ENCODE peak calls at places on chromosomes 12 and 14, in four cellular contexts. N is lung, E is left ventricle myocardium inferior, C is dorsolateral prefrontal cortex. W is an unnamed sample.

GRCh38 chr12:113159937-113160336 is 10.4 kb downstream of the CFAP73 start:
- DNase-seq in N (no peak), E (no peak), C (no peak), W (no peak)

GRCh38 chr12:86249856-86250255 is 6.3 kb downstream of the MGAT4C start:
- DNase-seq in N (no peak), E (no peak), C (no peak), W (no peak)

GRCh38 chr12:75579552-75579951 is 68.1 kb upstream of the KRR1 start:
- DNase-seq in N (no peak), E (no peak), C (no peak), W (no peak)

GRCh38 chr12:113756609-113757008 is 209.5 kb downstream of the RBM19 start:
- DNase-seq in N (no peak), E (no peak), C (no peak), W (no peak)

GRCh38 chr12:47556631-47557030 is 149.2 kb downstream of the RPAP3 start:
- DNase-seq in N (no peak), E (no peak), C (no peak), W (no peak)

GRCh38 chr12:103858953-103859601 is 18.0 kb upstream of the NT5DC3 start:
- DNase-seq in N (peak; percentile 59), E (peak; percentile 38), C (no peak), W (no peak)

GRCh38 chr12:49962861-49963765 is 1.4 kb downstream of the AQP5 start:
- DNase-seq in N (peak; percentile 86), E (peak; percentile 71), C (no peak), W (no peak)

GRCh38 chr14:99267871-99268775 is 3.9 kb downstream of the BCL11B start:
- DNase-seq in N (no peak), E (no peak), C (no peak), W (no peak)

GRCh38 chr12:4441355-4442330 is 4.0 kb downstream of the FGF6 start:
- DNase-seq in N (peak; percentile 23), E (no peak), C (no peak), W (peak; percentile 58)

GRCh38 chr12:100229036-100229635 is 28.5 kb downstream of the ACTR6 start:
- DNase-seq in N (no peak), E (no peak), C (no peak), W (no peak)

GRCh38 chr12:40691913-40692616 is at the start of gene CNTN1:
- DNase-seq in N (peak; percentile 61), E (peak; percentile 13), C (peak; percentile 84), W (peak; percentile 90)

GRCh38 chr12:79531547-79531946 is 159.2 kb downstream of the PAWR start:
- DNase-seq in N (no peak), E (no peak), C (no peak), W (no peak)

GRCh38 chr14:23123419-23123818 is 4.4 kb upstream of the CEBPE start:
- DNase-seq in N (peak; percentile 75), E (peak; percentile 78), C (no peak), W (no peak)

GRCh38 chr14:74642011-74642410 is 30.0 kb upstream of the LTBP2 start:
- DNase-seq in N (no peak), E (peak; percentile 49), C (peak; percentile 25), W (no peak)

GRCh38 chr12:460301-461230 is 827 bp downstream of the B4GALNT3 start:
- DNase-seq in N (no peak), E (no peak), C (no peak), W (no peak)

GRCh38 chr12:5429741-5430557 is 2.0 kb upstream of the NTF3 start:
- DNase-seq in N (no peak), E (no peak), C (no peak), W (no peak)

GRCh38 chr14:81384900-81385299 is 15.2 kb downstream of the STON2 start:
- DNase-seq in N (no peak), E (no peak), C (no peak), W (no peak)

GRCh38 chr12:80313184-80313583 is 130.9 kb upstream of the PTPRQ start:
- DNase-seq in N (no peak), E (no peak), C (no peak), W (no peak)

GRCh38 chr12:59086124-59086523 is 165.8 kb upstream of the LRIG3 start:
- DNase-seq in N (no peak), E (no peak), C (no peak), W (no peak)

GRCh38 chr12:105507311-105508035 is 177.0 kb downstream of the C12orf75 start:
- DNase-seq in N (no peak), E (no peak), C (no peak), W (no peak)

GRCh38 chr14:103872492-103873113 is 25.2 kb upstream of the PPP1R13B start:
- DNase-seq in N (no peak), E (no peak), C (no peak), W (no peak)

GRCh38 chr12:38886064-38886463 is 19.3 kb downstream of the CPNE8 start:
- DNase-seq in N (no peak), E (peak; percentile 28), C (no peak), W (no peak)

GRCh38 chr12:116455540-116456306 is 103.5 kb upstream of the MAP1LC3B2 start:
- DNase-seq in N (peak; percentile 66), E (peak; percentile 66), C (no peak), W (peak; percentile 97)

DNA sequence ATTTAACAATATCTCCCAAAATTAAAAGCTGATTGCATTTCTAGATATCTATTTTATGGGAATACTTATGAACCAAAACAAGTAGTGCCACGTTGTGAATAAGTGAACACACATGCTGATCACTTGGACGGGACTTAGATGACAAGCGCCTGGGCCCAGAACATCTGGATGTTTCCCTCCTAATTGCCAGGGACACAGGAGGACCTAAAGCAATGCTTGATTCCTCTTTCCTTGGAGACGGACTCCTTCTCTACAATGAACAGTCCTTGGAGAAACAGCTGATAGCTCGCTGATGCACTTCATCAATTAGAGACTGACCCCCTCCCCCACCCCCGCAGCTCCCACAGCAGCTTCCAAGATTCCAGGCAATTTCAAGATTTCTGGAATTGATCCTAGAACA is 86.4 kb downstream of the ST8SIA1 start:
- DNase-seq in N (no peak), E (no peak), C (no peak), W (no peak)
- H3K27ac ChIP-seq in N (no peak overlapping the region), E (no peak overlapping the region), C (no peak overlapping the region), W (no peak overlapping the region)

DNA sequence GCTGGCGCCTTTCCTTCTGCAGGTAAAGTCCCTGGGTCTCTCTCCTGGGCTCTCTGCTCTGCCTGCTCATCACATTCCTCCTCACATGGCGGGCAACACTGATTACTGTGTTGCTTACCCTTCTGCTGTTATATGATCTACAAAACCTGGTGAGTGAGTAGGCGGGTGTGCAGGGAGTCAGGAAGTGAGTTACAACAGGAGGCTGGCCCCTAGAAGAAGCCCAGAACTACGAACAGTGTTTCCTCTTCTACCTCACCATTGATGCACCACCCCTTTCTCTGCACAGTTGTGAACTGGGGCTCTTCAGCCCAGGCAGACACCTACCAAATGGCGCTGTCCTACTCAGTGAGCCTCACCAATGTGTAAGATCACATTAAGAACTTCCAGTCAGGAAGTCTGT is 4.9 kb upstream of the KLHL33 start:
- DNase-seq in N (no peak), E (no peak), C (no peak), W (no peak)
- H3K27ac ChIP-seq in N (no peak overlapping the region), E (no peak overlapping the region), C (no peak overlapping the region), W (no peak overlapping the region)

GRCh38 chr12:124374567-124374966 is 79.7 kb downstream of the RFLNA start:
- DNase-seq in N (no peak), E (no peak), C (no peak), W (no peak)
- H3K27ac ChIP-seq in N (peak overlapping the region; percentile 7), E (no peak overlapping the region), C (no peak overlapping the region), W (no peak overlapping the region)

GRCh38 chr12:53213348-53213747 is 6.3 kb upstream of the ITGB7 start:
- DNase-seq in N (peak; percentile 80), E (peak; percentile 87), C (peak; percentile 86), W (no peak)
- H3K27ac ChIP-seq in N (no peak overlapping the region), E (peak overlapping the region; percentile 100), C (peak overlapping the region; percentile 41), W (peak overlapping the region; percentile 99)

GRCh38 chr12:52417742-52418141 is 11.6 kb upstream of the KRT82 start:
- DNase-seq in N (no peak), E (no peak), C (no peak), W (no peak)
- H3K27ac ChIP-seq in N (no peak overlapping the region), E (peak overlapping the region; percentile 70), C (no peak overlapping the region), W (peak overlapping the region; percentile 76)

DNA sequence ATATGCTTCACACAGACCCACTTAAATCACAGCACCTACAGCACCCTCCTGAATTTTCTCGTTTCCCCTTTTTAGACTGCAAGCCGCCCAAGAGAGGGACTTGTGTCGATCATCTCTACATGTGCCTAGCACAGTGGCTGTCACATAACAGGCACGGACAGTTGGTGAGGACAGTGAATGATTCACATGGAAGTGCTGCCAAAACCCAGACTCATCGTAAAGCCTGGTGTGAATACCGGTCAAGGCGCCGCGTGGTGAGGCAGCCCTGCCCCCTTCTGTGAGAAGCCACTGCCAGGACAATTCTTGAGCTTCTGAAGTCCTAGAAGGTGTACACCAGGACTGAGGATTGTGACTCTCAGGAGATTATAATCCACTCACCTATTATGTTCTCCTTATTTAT is 44.3 kb downstream of the ATG2B start:
- DNase-seq in N (no peak), E (no peak), C (no peak), W (no peak)
- H3K27ac ChIP-seq in N (no peak overlapping the region), E (no peak overlapping the region), C (no peak overlapping the region), W (no peak overlapping the region)